ENCODE peak calls at places on chromosome 4, in eight cellular contexts. G, P, S, O, I, W, R and Q are unnamed samples.

GRCh38 chr4:139735381-139736256 is 70.0 kb downstream of the MGST2 start:
- DNase-seq in O (no peak), R (no peak), W (peak; percentile 94), P (peak; percentile 39), I (peak; percentile 35), S (no peak), G (no peak), Q (peak; percentile 12)

GRCh38 chr4:154186035-154186434 is 305.6 kb downstream of the DCHS2 start:
- DNase-seq in G (no peak), R (no peak), S (no peak), W (no peak), O (no peak), I (no peak), P (no peak), Q (peak; percentile 31)

GRCh38 chr4:183996868-183997267 is 91.8 kb downstream of the STOX2 start:
- DNase-seq in G (no peak), O (peak; percentile 60), S (peak; percentile 76), P (peak; percentile 56), I (no peak), W (no peak), R (no peak), Q (no peak)

GRCh38 chr4:90113881-90114457 is 13.2 kb upstream of the CCSER1 start:
- DNase-seq in S (no peak), O (peak; percentile 72), P (no peak), I (no peak), R (no peak), W (no peak), G (no peak), Q (no peak)

GRCh38 chr4:112938461-112939058 is 110.9 kb upstream of the ANK2 start:
- DNase-seq in P (peak; percentile 71), R (peak; percentile 8), O (peak; percentile 60), G (no peak), I (no peak), S (peak; percentile 65), W (peak; percentile 38), Q (no peak)

GRCh38 chr4:23667659-23668058 is 222.2 kb downstream of the PPARGC1A start:
- DNase-seq in S (no peak), I (no peak), G (no peak), R (no peak), P (no peak), W (no peak), O (no peak), Q (no peak)

GRCh38 chr4:80113615-80114014 is 40.6 kb upstream of the ANTXR2 start:
- DNase-seq in R (no peak), O (no peak), G (no peak), I (no peak), P (no peak), S (no peak), W (no peak), Q (no peak)

GRCh38 chr4:138832563-138832962 is 183.0 kb upstream of the NOCT start:
- DNase-seq in W (no peak), I (no peak), P (no peak), S (no peak), O (no peak), R (no peak), G (no peak), Q (no peak)

GRCh38 chr4:57424231-57424897 is 314.2 kb upstream of the IGFBP7 start:
- DNase-seq in R (no peak), W (no peak), S (peak; percentile 73), I (no peak), P (peak; percentile 59), G (no peak), O (peak; percentile 97), Q (no peak)

GRCh38 chr4:186934841-186935443 is 211.3 kb upstream of the FAT1 start:
- DNase-seq in G (no peak), I (no peak), R (peak; percentile 76), O (peak; percentile 57), P (no peak), S (peak; percentile 87), W (no peak), Q (no peak)

GRCh38 chr4:56976878-56977320 is 507 bp downstream of the NOA1 start:
- DNase-seq in I (peak; percentile 29), R (peak; percentile 65), W (peak; percentile 74), O (peak; percentile 76), S (peak; percentile 76), P (no peak), G (peak; percentile 68), Q (peak; percentile 87)

GRCh38 chr4:100889898-100890297 is 372.1 kb upstream of the EMCN start:
- DNase-seq in P (no peak), R (no peak), O (no peak), S (no peak), W (no peak), G (no peak), I (no peak), Q (no peak)
- H3K9me3 ChIP-seq in P (no peaks in the 10 kb centered on the region), R (no peaks in the 10 kb centered on the region), O (no peaks in the 10 kb centered on the region), S (no peaks in the 10 kb centered on the region), W (peaks cover 6% of the 10 kb centered on the region), G (no peaks in the 10 kb centered on the region), I (peaks cover 56% of the 10 kb centered on the region), Q (peaks cover 5% of the 10 kb centered on the region)

DNA sequence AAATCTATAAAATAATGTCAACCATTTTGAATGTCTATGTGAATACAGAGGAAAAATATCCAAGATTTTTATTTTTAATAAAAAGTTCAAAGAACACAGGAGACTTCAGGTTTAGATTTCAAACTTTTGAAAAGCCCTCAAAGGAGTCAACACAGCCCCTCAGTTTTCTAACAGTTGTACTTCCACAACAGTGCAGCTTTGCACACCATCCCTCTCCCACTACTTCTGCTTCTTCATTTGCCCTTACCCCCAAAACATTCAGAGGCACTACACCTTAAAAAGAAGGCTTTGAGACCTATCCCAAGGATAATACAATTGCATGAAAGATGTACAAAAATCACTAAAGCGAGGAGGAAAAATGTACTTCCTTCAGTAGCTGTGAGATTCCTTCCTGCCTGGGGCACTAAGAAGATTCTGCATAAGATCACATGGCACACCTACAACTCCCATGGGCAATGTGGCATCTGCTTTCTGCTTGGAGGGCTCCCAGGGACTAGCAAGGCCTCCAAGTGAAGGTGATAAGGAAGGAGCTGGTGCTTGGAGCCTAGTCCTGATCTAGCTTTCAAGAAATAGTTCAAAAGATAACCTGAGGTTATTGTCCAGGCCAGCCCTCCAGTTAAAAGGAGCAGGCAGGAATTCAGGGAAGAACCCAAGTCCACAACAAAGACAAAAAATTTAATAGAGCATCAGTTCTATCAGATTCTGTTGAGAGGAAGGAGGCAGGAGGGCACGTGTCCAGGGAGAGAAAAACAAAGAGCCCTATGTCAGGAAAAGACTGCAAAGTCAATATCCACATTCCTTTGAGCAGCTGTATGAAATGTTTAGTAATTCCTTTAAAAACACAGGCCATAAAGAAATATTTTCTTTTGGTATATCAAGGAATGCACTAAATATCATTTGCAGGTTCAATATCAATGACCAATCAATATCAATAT is 19.1 kb downstream of the ARAP2 start:
- DNase-seq in G (no peak), S (no peak), P (no peak), O (peak; percentile 8), I (no peak), W (no peak), R (no peak), Q (no peak)
- H3K4me1 ChIP-seq in G (peaks cover 43% of the 10 kb centered on the region), S (peaks cover 2% of the 10 kb centered on the region), P (no peaks in the 10 kb centered on the region), O (peaks cover 35% of the 10 kb centered on the region), I (no peaks in the 10 kb centered on the region), W (no peaks in the 10 kb centered on the region), R (peaks cover 4% of the 10 kb centered on the region), Q (peaks cover 5% of the 10 kb centered on the region)

DNA sequence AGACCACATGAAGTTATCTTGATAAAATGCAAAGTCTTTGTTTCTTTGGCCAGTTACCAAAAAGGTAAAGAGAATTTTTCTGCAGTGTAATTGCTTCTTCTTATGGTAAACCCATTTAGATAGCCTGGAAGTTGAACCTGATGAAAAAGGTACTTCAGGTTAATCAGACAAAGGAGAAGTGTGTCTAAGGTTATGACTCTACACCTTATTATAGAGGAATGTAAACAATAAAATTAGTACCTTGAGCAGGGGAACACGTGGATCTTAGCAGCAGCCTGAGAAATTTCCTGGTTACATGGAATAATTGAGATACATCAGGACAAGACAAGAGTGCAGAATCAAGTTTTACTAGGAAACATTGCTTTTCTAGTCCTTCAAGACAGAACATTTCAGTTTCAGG is 70.8 kb downstream of the RAP1GDS1 start:
- DNase-seq in R (no peak), G (no peak), S (no peak), P (no peak), W (no peak), O (no peak), I (no peak), Q (no peak)
- H3K9me3 ChIP-seq in R (no peaks in the 10 kb centered on the region), G (no peaks in the 10 kb centered on the region), S (peaks cover 4% of the 10 kb centered on the region), P (no peaks in the 10 kb centered on the region), W (peaks cover 22% of the 10 kb centered on the region), O (no peaks in the 10 kb centered on the region), I (peaks cover 41% of the 10 kb centered on the region), Q (peaks cover 23% of the 10 kb centered on the region)

GRCh38 chr4:152514356-152514755 is 21.5 kb downstream of the FBXW7 start:
- DNase-seq in P (no peak), I (no peak), G (no peak), R (no peak), O (no peak), S (no peak), W (no peak), Q (no peak)
- H3K4me1 ChIP-seq in P (no peaks in the 10 kb centered on the region), I (peaks cover 35% of the 10 kb centered on the region), G (peaks cover 9% of the 10 kb centered on the region), R (peaks cover 2% of the 10 kb centered on the region), O (peaks cover 14% of the 10 kb centered on the region), S (no peaks in the 10 kb centered on the region), W (peaks cover 8% of the 10 kb centered on the region), Q (peaks cover 9% of the 10 kb centered on the region)

GRCh38 chr4:88275949-88276515 is 8.3 kb downstream of the PPM1K start:
- DNase-seq in G (no peak), W (no peak), O (peak; percentile 11), I (no peak), R (no peak), S (peak; percentile 43), P (no peak), Q (no peak)
- H3K9me3 ChIP-seq in G (no peaks in the 10 kb centered on the region), W (no peaks in the 10 kb centered on the region), O (no peaks in the 10 kb centered on the region), I (no peaks in the 10 kb centered on the region), R (no peaks in the 10 kb centered on the region), S (peaks cover 4% of the 10 kb centered on the region), P (no peaks in the 10 kb centered on the region), Q (no peaks in the 10 kb centered on the region)